ENCODE peak calls at places on chromosomes 16 and 17, in eight cellular contexts. U, L, M, W, B, P, J and S are unnamed samples. For H3K27me3 and H3K9me3, the result is how much of the 10 kb centered on the place peaks cover.

GRCh38 chr17:76546556-76547182 is 6.8 kb downstream of the PRCD start:
- DNase-seq in B (no peak), P (no peak), J (peak), L (no peak), M (no peak), W (no peak), U (no peak), S (peak)

GRCh38 chr17:82821554-82821953 is 18.3 kb downstream of the ZNF750 start:
- DNase-seq in U (no peak), J (no peak), L (no peak), M (no peak), W (no peak), P (no peak), B (no peak), S (no peak)

GRCh38 chr17:17175917-17176316 is 30.2 kb downstream of the PLD6 start:
- DNase-seq in P (no peak), W (no peak), M (no peak), B (no peak), J (no peak), L (no peak), U (peak), S (no peak)

GRCh38 chr16:24850289-24850931 is 4.6 kb downstream of the SLC5A11 start:
- DNase-seq in L (no peak), M (no peak), J (peak), P (no peak), W (no peak), B (no peak), U (no peak), S (peak)

GRCh38 chr16:62256406-62256805 is 220.2 kb upstream of the CDH8 start:
- DNase-seq in W (no peak), J (no peak), U (no peak), M (no peak), P (no peak), L (no peak), B (no peak), S (no peak)

GRCh38 chr17:70208825-70209555 is 39.7 kb downstream of the KCNJ2 start:
- DNase-seq in M (no peak), U (no peak), W (no peak), P (no peak), B (no peak), L (no peak), J (no peak), S (no peak)

GRCh38 chr17:50052822-50053653 is 2.9 kb upstream of the ITGA3 start:
- DNase-seq in J (no peak), P (peak), B (peak), U (no peak), M (peak), L (no peak), W (no peak), S (no peak)

GRCh38 chr17:72852267-72852945 is 240.1 kb downstream of the SLC39A11 start:
- DNase-seq in L (no peak), W (peak), U (no peak), J (no peak), B (no peak), P (no peak), M (no peak), S (no peak)

GRCh38 chr17:64384253-64385186 is 6.1 kb downstream of the PECAM1 start:
- DNase-seq in M (no peak), W (no peak), L (no peak), B (no peak), J (peak), P (no peak), U (no peak), S (no peak)

GRCh38 chr17:77882481-77883212 is 75.9 kb upstream of the TNRC6C start:
- DNase-seq in B (peak), W (no peak), P (peak), L (no peak), U (peak), J (peak), M (no peak), S (no peak)

GRCh38 chr16:70750893-70751467 is 50.0 kb downstream of the VAC14 start:
- DNase-seq in J (no peak), L (no peak), M (peak), B (peak), U (peak), P (peak), W (no peak), S (peak)

GRCh38 chr17:71180801-71181385 is 939.9 kb upstream of the SOX9 start:
- DNase-seq in B (no peak), J (no peak), U (no peak), P (no peak), M (no peak), L (no peak), W (no peak), S (peak)

GRCh38 chr17:74176546-74177001 is 26.9 kb upstream of the RPL38 start:
- DNase-seq in P (peak), W (peak), L (no peak), U (no peak), M (peak), J (peak), B (peak), S (peak)

GRCh38 chr17:47948706-47949196 is 7.4 kb downstream of the PNPO start:
- DNase-seq in J (no peak), B (peak), U (no peak), W (no peak), L (no peak), P (no peak), M (no peak), S (peak)

GRCh38 chr16:78640886-78641285 is 541.4 kb downstream of the WWOX start:
- DNase-seq in W (no peak), U (no peak), M (no peak), P (no peak), J (no peak), B (no peak), L (no peak), S (no peak)

GRCh38 chr16:67014641-67015315 is 14.2 kb upstream of the CBFB start:
- DNase-seq in M (no peak), W (peak), B (no peak), L (no peak), U (no peak), J (no peak), P (no peak), S (no peak)

GRCh38 chr16:62977876-62978275 is 941.6 kb upstream of the CDH8 start:
- DNase-seq in J (no peak), U (no peak), P (no peak), L (no peak), M (no peak), B (no peak), W (no peak), S (no peak)

GRCh38 chr17:17724991-17725852 is 44.0 kb downstream of the RAI1 start:
- DNase-seq in J (no peak), M (peak), W (peak), P (no peak), L (no peak), U (no peak), B (no peak), S (no peak)

GRCh38 chr17:14793237-14793636 is 471.9 kb downstream of the PMP22 start:
- DNase-seq in W (no peak), M (no peak), P (no peak), U (no peak), J (peak), L (no peak), B (no peak), S (no peak)
- H3K27me3 ChIP-seq in W (under half), M (under half), P (under half), U (under half), J (under half), L (under half), B (under half), S (under half)

DNA sequence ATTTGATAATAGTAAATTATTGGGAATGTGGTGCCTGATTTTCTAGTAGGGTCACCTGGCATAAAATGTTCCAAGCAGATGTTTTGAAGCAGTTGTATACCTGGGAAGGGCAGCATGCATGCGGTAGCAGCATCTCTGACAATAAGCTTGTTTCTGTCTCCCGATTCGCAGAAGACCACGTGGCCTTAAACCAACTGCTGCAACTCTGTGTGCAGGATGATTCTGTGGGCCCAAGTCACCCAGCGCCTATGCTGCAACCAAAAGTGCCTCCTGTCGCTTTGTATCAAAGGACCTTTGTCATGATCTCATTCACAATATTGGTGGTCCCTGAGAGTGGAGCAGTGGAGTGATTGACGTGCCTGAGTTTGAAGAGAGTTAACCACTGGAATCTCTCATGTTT is 8.1 kb downstream of the NDEL1 start:
- DNase-seq in W (no peak), J (no peak), L (no peak), P (no peak), B (no peak), U (no peak), M (no peak), S (no peak)
- H3K4me3 ChIP-seq in W (no peak), J (no peak), L (no peak), P (no peak), B (no peak), U (no peak), M (no peak), S (no peak)

GRCh38 chr17:32161506-32162365 is 19.4 kb downstream of the RHOT1 start:
- DNase-seq in B (no peak), W (no peak), M (no peak), L (no peak), J (peak), U (no peak), P (no peak), S (peak)

GRCh38 chr17:32159586-32160438 is 17.5 kb downstream of the RHOT1 start:
- DNase-seq in L (no peak), J (no peak), W (no peak), U (no peak), B (no peak), P (no peak), M (no peak), S (no peak)

GRCh38 chr17:32158870-32159585 is 16.7 kb downstream of the RHOT1 start:
- DNase-seq in L (no peak), M (no peak), J (no peak), U (no peak), B (peak), P (peak), W (no peak), S (no peak)

GRCh38 chr17:32161029-32161428 is 18.7 kb downstream of the RHOT1 start:
- DNase-seq in J (no peak), L (no peak), W (no peak), U (no peak), M (no peak), B (no peak), P (no peak), S (no peak)

DNA sequence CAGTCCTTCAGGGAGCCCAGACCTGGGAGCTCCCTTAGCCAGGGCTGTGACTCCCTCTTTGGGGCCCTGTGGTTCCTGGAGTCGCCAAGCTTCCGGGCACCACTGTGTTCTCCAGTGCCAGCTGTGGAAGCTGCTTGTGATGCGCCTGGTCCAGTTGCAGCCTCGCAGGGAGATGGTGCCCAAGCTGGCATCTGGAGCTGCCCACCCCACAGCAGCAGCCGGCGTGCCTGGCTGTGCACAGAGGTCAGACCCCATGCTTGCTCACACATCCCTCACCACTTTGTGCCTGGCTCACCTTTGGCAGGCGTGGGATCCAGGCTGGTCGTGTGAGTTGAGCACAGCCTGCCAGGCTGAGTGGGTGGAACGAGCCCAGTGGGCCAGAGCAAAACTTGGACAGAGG is 18.2 kb downstream of the RHOT1 start:
- DNase-seq in J (no peak), P (no peak), L (no peak), U (no peak), B (no peak), W (no peak), M (no peak), S (no peak)
- H3K9me3 ChIP-seq in J (under half), P (under half), L (under half), U (under half), B (under half), W (under half), M (under half), S (under half)

GRCh38 chr17:58703137-58703846 is 10.9 kb downstream of the RAD51C start:
- DNase-seq in M (no peak), U (no peak), L (no peak), J (peak), B (no peak), W (no peak), P (no peak), S (no peak)
- H3K27me3 ChIP-seq in M (under half), U (under half), L (under half), J (under half), B (under half), W (under half), P (under half), S (under half)

DNA sequence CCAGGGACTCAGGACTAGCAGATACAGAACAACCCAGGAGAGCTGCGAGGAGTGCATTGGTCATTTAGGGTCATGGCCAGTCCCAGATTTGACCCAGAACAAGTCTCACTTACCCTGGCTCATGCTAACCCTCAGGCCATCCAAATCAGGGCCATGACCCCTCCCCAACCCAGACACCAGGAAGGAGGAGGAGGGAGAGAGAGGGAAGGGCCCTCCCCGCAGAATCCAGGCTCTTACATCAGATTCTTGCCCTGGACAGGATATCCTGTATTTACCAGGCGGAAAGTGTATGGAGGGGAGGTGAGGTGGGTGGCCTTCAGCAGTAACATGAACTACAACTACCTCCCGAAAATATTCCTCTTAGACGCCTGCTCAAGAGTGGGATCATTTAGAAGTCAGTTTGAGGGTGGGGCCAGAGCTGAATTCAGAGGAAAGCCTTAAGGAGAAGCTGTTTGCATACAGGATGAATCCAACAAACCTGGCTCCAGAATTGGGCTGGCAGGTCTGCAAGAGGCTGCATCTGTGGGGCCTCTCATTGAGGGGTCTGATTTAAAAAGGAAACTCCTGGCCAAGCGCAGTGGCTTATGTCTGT is 2.1 kb downstream of the VAT1 start:
- DNase-seq in U (no peak), B (no peak), W (peak), P (no peak), L (no peak), J (no peak), M (no peak), S (no peak)
- H3K4me3 ChIP-seq in U (peak), B (peak), W (peak), P (peak), L (peak), J (peak), M (no peak), S (no peak)

GRCh38 chr17:22707626-22708025 is 1015.3 kb downstream of the KCNJ18 start:
- DNase-seq in J (no peak), U (no peak), W (no peak), L (no peak), P (no peak), M (no peak), B (no peak), S (no peak)
- H3K9me3 ChIP-seq in J (under half), U (under half), W (half or more), L (under half), P (under half), M (under half), B (under half), S (under half)

DNA sequence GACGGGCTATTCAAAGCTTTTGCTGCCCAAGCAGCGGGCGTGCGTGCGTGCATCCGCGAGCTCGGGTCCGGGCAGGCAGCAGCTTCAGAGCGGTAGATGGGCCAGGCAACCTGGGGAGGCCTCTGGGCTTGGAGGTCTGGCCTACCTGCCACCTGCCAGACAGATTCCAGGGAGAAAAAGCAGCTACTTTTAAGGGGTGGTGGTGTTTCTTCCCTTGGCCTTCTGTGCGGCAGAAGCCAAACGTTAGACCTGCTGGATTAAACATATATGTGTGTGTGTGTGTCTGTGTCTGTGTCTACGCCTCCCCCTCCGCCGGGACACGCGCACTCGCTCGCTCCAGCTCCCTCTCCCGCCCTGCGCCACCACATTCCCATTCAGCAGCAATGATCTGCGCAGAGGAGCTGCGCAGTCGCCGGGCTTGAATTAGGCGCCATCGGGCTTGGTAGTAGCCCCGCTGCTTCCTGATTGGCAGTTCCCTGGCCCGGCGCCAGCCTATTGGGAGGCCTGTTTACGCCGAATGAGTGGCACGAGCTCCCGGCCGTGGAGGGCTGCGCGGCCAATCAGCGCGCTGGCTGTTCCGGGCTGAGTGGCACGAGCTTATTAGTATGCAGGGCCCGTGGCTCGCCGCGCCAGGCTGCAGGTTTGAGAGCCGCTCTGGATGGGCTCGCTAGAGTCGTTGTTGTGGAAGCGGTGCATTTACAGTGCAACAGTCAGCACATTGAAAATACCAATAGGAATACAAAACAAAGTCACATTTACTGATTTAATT is at the start of gene BAHCC1:
- DNase-seq in B (peak), P (peak), U (peak), W (peak), L (peak), J (peak), M (peak), S (peak)
- H3K27me3 ChIP-seq in B (under half), P (under half), U (under half), W (under half), L (under half), J (under half), M (under half), S (under half)

GRCh38 chr17:44981221-44981968 is 13.3 kb upstream of the C1QL1 start:
- DNase-seq in L (no peak), B (no peak), M (no peak), U (no peak), W (no peak), J (peak), P (no peak), S (peak)
- H3K4me3 ChIP-seq in L (no peak), B (no peak), M (no peak), U (no peak), W (no peak), J (no peak), P (no peak), S (peak)